ENCODE peak calls at places on chromosomes 11 and 22, in seven cellular contexts. One of them, this sample, is unnamed.

GRCh38 chr22:45131749-45132148 is 32.0 kb upstream of the NUP50 start:
- DNase-seq in germinal center: no peak
- DNase-seq in iris pigment epithelial cell: no peak
- DNase-seq in fibroblast of pulmonary artery: no peak
- DNase-seq in activated CD4-positive, alpha-beta T cell treated with anti-CD3 and anti-CD28 coated beads, Interleukin-2, amount 10 ng/mL, durations not matched to agents 7 days and 5 days: no peak
- DNase-seq in NCI-H1694 treated with DMSO at 0.1 percent for 48 hours: no peak
- DNase-seq in stimulated activated CD4-positive, alpha-beta T cell treated with anti-CD3 and anti-CD28 coated beads, Interleukin-12 subunit alpha, Interleukin-12 subunit beta, amount 100 ng/mL, for 48 hours: no peak
- DNase-seq in this sample: no peak

GRCh38 chr11:131109256-131109655 is 193.0 kb upstream of the SNX19 start:
- DNase-seq in germinal center: no peak
- DNase-seq in iris pigment epithelial cell: peak
- DNase-seq in fibroblast of pulmonary artery: peak
- DNase-seq in activated CD4-positive, alpha-beta T cell treated with anti-CD3 and anti-CD28 coated beads, Interleukin-2, amount 10 ng/mL, durations not matched to agents 7 days and 5 days: no peak
- DNase-seq in NCI-H1694 treated with DMSO at 0.1 percent for 48 hours: no peak
- DNase-seq in stimulated activated CD4-positive, alpha-beta T cell treated with anti-CD3 and anti-CD28 coated beads, Interleukin-12 subunit alpha, Interleukin-12 subunit beta, amount 100 ng/mL, for 48 hours: no peak
- DNase-seq in this sample: no peak

GRCh38 chr11:76166314-76166713 is 40.0 kb downstream of the WNT11 start:
- DNase-seq in germinal center: no peak
- DNase-seq in iris pigment epithelial cell: no peak
- DNase-seq in fibroblast of pulmonary artery: no peak
- DNase-seq in activated CD4-positive, alpha-beta T cell treated with anti-CD3 and anti-CD28 coated beads, Interleukin-2, amount 10 ng/mL, durations not matched to agents 7 days and 5 days: no peak
- DNase-seq in NCI-H1694 treated with DMSO at 0.1 percent for 48 hours: no peak
- DNase-seq in stimulated activated CD4-positive, alpha-beta T cell treated with anti-CD3 and anti-CD28 coated beads, Interleukin-12 subunit alpha, Interleukin-12 subunit beta, amount 100 ng/mL, for 48 hours: no peak
- DNase-seq in this sample: no peak

GRCh38 chr22:42724062-42724461 is 3.4 kb upstream of the A4GALT start:
- DNase-seq in germinal center: no peak
- DNase-seq in iris pigment epithelial cell: no peak
- DNase-seq in fibroblast of pulmonary artery: no peak
- DNase-seq in activated CD4-positive, alpha-beta T cell treated with anti-CD3 and anti-CD28 coated beads, Interleukin-2, amount 10 ng/mL, durations not matched to agents 7 days and 5 days: no peak
- DNase-seq in NCI-H1694 treated with DMSO at 0.1 percent for 48 hours: no peak
- DNase-seq in stimulated activated CD4-positive, alpha-beta T cell treated with anti-CD3 and anti-CD28 coated beads, Interleukin-12 subunit alpha, Interleukin-12 subunit beta, amount 100 ng/mL, for 48 hours: no peak
- DNase-seq in this sample: no peak

GRCh38 chr11:35030716-35031213 is 108.2 kb upstream of the CD44 start:
- DNase-seq in germinal center: no peak
- DNase-seq in iris pigment epithelial cell: peak
- DNase-seq in fibroblast of pulmonary artery: peak
- DNase-seq in activated CD4-positive, alpha-beta T cell treated with anti-CD3 and anti-CD28 coated beads, Interleukin-2, amount 10 ng/mL, durations not matched to agents 7 days and 5 days: no peak
- DNase-seq in NCI-H1694 treated with DMSO at 0.1 percent for 48 hours: no peak
- DNase-seq in stimulated activated CD4-positive, alpha-beta T cell treated with anti-CD3 and anti-CD28 coated beads, Interleukin-12 subunit alpha, Interleukin-12 subunit beta, amount 100 ng/mL, for 48 hours: no peak
- DNase-seq in this sample: no peak

GRCh38 chr11:86800076-86800955 is at the start of gene PRSS23:
- DNase-seq in germinal center: peak
- DNase-seq in iris pigment epithelial cell: peak
- DNase-seq in fibroblast of pulmonary artery: peak
- DNase-seq in activated CD4-positive, alpha-beta T cell treated with anti-CD3 and anti-CD28 coated beads, Interleukin-2, amount 10 ng/mL, durations not matched to agents 7 days and 5 days: peak
- DNase-seq in NCI-H1694 treated with DMSO at 0.1 percent for 48 hours: no peak
- DNase-seq in stimulated activated CD4-positive, alpha-beta T cell treated with anti-CD3 and anti-CD28 coated beads, Interleukin-12 subunit alpha, Interleukin-12 subunit beta, amount 100 ng/mL, for 48 hours: no peak
- DNase-seq in this sample: peak

GRCh38 chr11:78176605-78177141 is 11.8 kb downstream of the KCTD21 start:
- DNase-seq in germinal center: no peak
- DNase-seq in iris pigment epithelial cell: no peak
- DNase-seq in fibroblast of pulmonary artery: no peak
- DNase-seq in activated CD4-positive, alpha-beta T cell treated with anti-CD3 and anti-CD28 coated beads, Interleukin-2, amount 10 ng/mL, durations not matched to agents 7 days and 5 days: no peak
- DNase-seq in NCI-H1694 treated with DMSO at 0.1 percent for 48 hours: no peak
- DNase-seq in stimulated activated CD4-positive, alpha-beta T cell treated with anti-CD3 and anti-CD28 coated beads, Interleukin-12 subunit alpha, Interleukin-12 subunit beta, amount 100 ng/mL, for 48 hours: no peak
- DNase-seq in this sample: no peak

GRCh38 chr22:50027639-50028537 is 15.3 kb upstream of the IL17REL start:
- DNase-seq in germinal center: no peak
- DNase-seq in iris pigment epithelial cell: peak
- DNase-seq in fibroblast of pulmonary artery: no peak
- DNase-seq in activated CD4-positive, alpha-beta T cell treated with anti-CD3 and anti-CD28 coated beads, Interleukin-2, amount 10 ng/mL, durations not matched to agents 7 days and 5 days: no peak
- DNase-seq in NCI-H1694 treated with DMSO at 0.1 percent for 48 hours: peak
- DNase-seq in stimulated activated CD4-positive, alpha-beta T cell treated with anti-CD3 and anti-CD28 coated beads, Interleukin-12 subunit alpha, Interleukin-12 subunit beta, amount 100 ng/mL, for 48 hours: peak
- DNase-seq in this sample: no peak

GRCh38 chr11:111344032-111344431 is 35.0 kb downstream of the POU2AF1 start:
- DNase-seq in germinal center: no peak
- DNase-seq in iris pigment epithelial cell: peak
- DNase-seq in fibroblast of pulmonary artery: peak
- DNase-seq in activated CD4-positive, alpha-beta T cell treated with anti-CD3 and anti-CD28 coated beads, Interleukin-2, amount 10 ng/mL, durations not matched to agents 7 days and 5 days: no peak
- DNase-seq in NCI-H1694 treated with DMSO at 0.1 percent for 48 hours: no peak
- DNase-seq in stimulated activated CD4-positive, alpha-beta T cell treated with anti-CD3 and anti-CD28 coated beads, Interleukin-12 subunit alpha, Interleukin-12 subunit beta, amount 100 ng/mL, for 48 hours: no peak
- DNase-seq in this sample: no peak

GRCh38 chr11:79287952-79288351 is 152.9 kb downstream of the TENM4 start:
- DNase-seq in germinal center: no peak
- DNase-seq in iris pigment epithelial cell: no peak
- DNase-seq in fibroblast of pulmonary artery: no peak
- DNase-seq in activated CD4-positive, alpha-beta T cell treated with anti-CD3 and anti-CD28 coated beads, Interleukin-2, amount 10 ng/mL, durations not matched to agents 7 days and 5 days: no peak
- DNase-seq in NCI-H1694 treated with DMSO at 0.1 percent for 48 hours: no peak
- DNase-seq in stimulated activated CD4-positive, alpha-beta T cell treated with anti-CD3 and anti-CD28 coated beads, Interleukin-12 subunit alpha, Interleukin-12 subunit beta, amount 100 ng/mL, for 48 hours: no peak
- DNase-seq in this sample: no peak

GRCh38 chr22:28023036-28023435 is 104.0 kb upstream of the PITPNB start:
- DNase-seq in germinal center: no peak
- DNase-seq in iris pigment epithelial cell: no peak
- DNase-seq in fibroblast of pulmonary artery: no peak
- DNase-seq in activated CD4-positive, alpha-beta T cell treated with anti-CD3 and anti-CD28 coated beads, Interleukin-2, amount 10 ng/mL, durations not matched to agents 7 days and 5 days: no peak
- DNase-seq in NCI-H1694 treated with DMSO at 0.1 percent for 48 hours: no peak
- DNase-seq in stimulated activated CD4-positive, alpha-beta T cell treated with anti-CD3 and anti-CD28 coated beads, Interleukin-12 subunit alpha, Interleukin-12 subunit beta, amount 100 ng/mL, for 48 hours: no peak
- DNase-seq in this sample: no peak

GRCh38 chr11:75582461-75582934 is 20.4 kb downstream of the SERPINH1 start:
- DNase-seq in germinal center: no peak
- DNase-seq in iris pigment epithelial cell: no peak
- DNase-seq in fibroblast of pulmonary artery: no peak
- DNase-seq in activated CD4-positive, alpha-beta T cell treated with anti-CD3 and anti-CD28 coated beads, Interleukin-2, amount 10 ng/mL, durations not matched to agents 7 days and 5 days: no peak
- DNase-seq in NCI-H1694 treated with DMSO at 0.1 percent for 48 hours: no peak
- DNase-seq in stimulated activated CD4-positive, alpha-beta T cell treated with anti-CD3 and anti-CD28 coated beads, Interleukin-12 subunit alpha, Interleukin-12 subunit beta, amount 100 ng/mL, for 48 hours: no peak
- DNase-seq in this sample: no peak

GRCh38 chr11:11836676-11837231 is 5.0 kb upstream of the USP47 start:
- DNase-seq in germinal center: no peak
- DNase-seq in iris pigment epithelial cell: no peak
- DNase-seq in fibroblast of pulmonary artery: peak
- DNase-seq in activated CD4-positive, alpha-beta T cell treated with anti-CD3 and anti-CD28 coated beads, Interleukin-2, amount 10 ng/mL, durations not matched to agents 7 days and 5 days: no peak
- DNase-seq in NCI-H1694 treated with DMSO at 0.1 percent for 48 hours: no peak
- DNase-seq in stimulated activated CD4-positive, alpha-beta T cell treated with anti-CD3 and anti-CD28 coated beads, Interleukin-12 subunit alpha, Interleukin-12 subunit beta, amount 100 ng/mL, for 48 hours: no peak
- DNase-seq in this sample: no peak

GRCh38 chr11:69708731-69709401 is 5.0 kb upstream of the FGF19 start:
- DNase-seq in germinal center: no peak
- DNase-seq in iris pigment epithelial cell: no peak
- DNase-seq in fibroblast of pulmonary artery: no peak
- DNase-seq in activated CD4-positive, alpha-beta T cell treated with anti-CD3 and anti-CD28 coated beads, Interleukin-2, amount 10 ng/mL, durations not matched to agents 7 days and 5 days: no peak
- DNase-seq in NCI-H1694 treated with DMSO at 0.1 percent for 48 hours: no peak
- DNase-seq in stimulated activated CD4-positive, alpha-beta T cell treated with anti-CD3 and anti-CD28 coated beads, Interleukin-12 subunit alpha, Interleukin-12 subunit beta, amount 100 ng/mL, for 48 hours: no peak
- DNase-seq in this sample: no peak

GRCh38 chr11:123388640-123389039 is 41.4 kb upstream of the GRAMD1B start:
- DNase-seq in germinal center: no peak
- DNase-seq in iris pigment epithelial cell: no peak
- DNase-seq in fibroblast of pulmonary artery: no peak
- DNase-seq in activated CD4-positive, alpha-beta T cell treated with anti-CD3 and anti-CD28 coated beads, Interleukin-2, amount 10 ng/mL, durations not matched to agents 7 days and 5 days: no peak
- DNase-seq in NCI-H1694 treated with DMSO at 0.1 percent for 48 hours: no peak
- DNase-seq in stimulated activated CD4-positive, alpha-beta T cell treated with anti-CD3 and anti-CD28 coated beads, Interleukin-12 subunit alpha, Interleukin-12 subunit beta, amount 100 ng/mL, for 48 hours: no peak
- DNase-seq in this sample: no peak

This sample was measured in GM20000.